ENCODE peak calls at places on chromosomes 1 and 21, in eight cellular contexts. E is IMR-90, N is H9, L is fibroblast of the aortic adventitia, O is GM06990, D is left ventricle myocardium inferior, S is thoracic aorta, V is uterus. F is an unnamed sample.
A peak's percentile ranks its signal among the peaks of the same experiment; 100 is the strongest.

GRCh38 chr1:41907446-41907845 is 11.3 kb downstream of the HIVEP3 start:
- DNase-seq in E (no peak), N (no peak), L (no peak), O (no peak), D (no peak), S (no peak), V (no peak), F (no peak)

GRCh38 chr1:246597340-246597739 is 31.1 kb downstream of the CNST start:
- DNase-seq in E (peak; percentile 94), N (no peak), L (peak; percentile 82), O (no peak), D (peak; percentile 50), S (peak; percentile 19), V (peak; percentile 55), F (peak; percentile 91)

GRCh38 chr1:40844887-40845878 is 17.0 kb downstream of the CITED4 start:
- DNase-seq in E (no peak), N (no peak), L (no peak), O (no peak), D (no peak), S (no peak), V (no peak), F (no peak)

GRCh38 chr1:183040600-183040999 is 17.4 kb downstream of the LAMC1 start:
- DNase-seq in E (no peak), N (no peak), L (peak; percentile 33), O (no peak), D (no peak), S (no peak), V (no peak), F (no peak)

GRCh38 chr1:64378826-64379225 is 91.1 kb upstream of the CACHD1 start:
- DNase-seq in E (no peak), N (peak; percentile 56), L (no peak), O (no peak), D (no peak), S (no peak), V (no peak), F (no peak)

GRCh38 chr1:160260436-160261382 is 1.6 kb downstream of the DCAF8 start:
- DNase-seq in E (peak; percentile 89), N (no peak), L (peak; percentile 84), O (no peak), D (no peak), S (no peak), V (peak; percentile 34), F (no peak)

GRCh38 chr1:12616709-12617373 is 1.2 kb downstream of the DHRS3 start:
- DNase-seq in E (no peak), N (no peak), L (no peak), O (no peak), D (peak; percentile 39), S (no peak), V (no peak), F (no peak)

GRCh38 chr1:244395965-244396364 is 55.7 kb downstream of the ADSS2 start:
- DNase-seq in E (no peak), N (no peak), L (no peak), O (no peak), D (no peak), S (no peak), V (no peak), F (no peak)

GRCh38 chr1:184315254-184315653 is 71.6 kb upstream of the C1orf21 start:
- DNase-seq in E (peak; percentile 29), N (no peak), L (peak; percentile 65), O (no peak), D (no peak), S (no peak), V (no peak), F (no peak)

GRCh38 chr1:109391626-109392025 is 6.1 kb downstream of the SORT1 start:
- DNase-seq in E (no peak), N (no peak), L (no peak), O (peak; percentile 53), D (no peak), S (no peak), V (no peak), F (no peak)

GRCh38 chr1:108828074-108828961 is 28.6 kb downstream of the AKNAD1 start:
- DNase-seq in E (peak; percentile 85), N (peak; percentile 88), L (peak; percentile 87), O (no peak), D (peak; percentile 70), S (peak; percentile 29), V (peak; percentile 89), F (peak; percentile 77)

GRCh38 chr1:91650764-91651163 is 150.1 kb downstream of the CDC7 start:
- DNase-seq in E (peak; percentile 100), N (no peak), L (peak; percentile 98), O (no peak), D (peak; percentile 67), S (peak; percentile 68), V (peak; percentile 95), F (peak; percentile 91)

GRCh38 chr1:145953861-145954260 is 4.0 kb downstream of the LIX1L start:
- DNase-seq in E (no peak), N (no peak), L (peak; percentile 7), O (no peak), D (no peak), S (no peak), V (no peak), F (no peak)

GRCh38 chr21:8992731-8993174 is 1528.6 kb upstream of the TPTE start:
- DNase-seq in E (no peak), N (peak; percentile 34), L (no peak), O (no peak), D (no peak), S (no peak), V (no peak), F (peak; percentile 54)

GRCh38 chr1:28243685-28244439 is 7.9 kb downstream of the ATP5IF1 start:
- DNase-seq in E (no peak), N (no peak), L (no peak), O (no peak), D (no peak), S (no peak), V (no peak), F (no peak)

GRCh38 chr1:34984435-34985062 is 598 bp downstream of the TMEM35B start:
- DNase-seq in E (peak; percentile 33), N (no peak), L (peak; percentile 58), O (no peak), D (peak; percentile 39), S (no peak), V (peak; percentile 61), F (peak; percentile 65)

GRCh38 chr1:211476200-211476849 is 15.6 kb downstream of the RD3 start:
- DNase-seq in E (peak; percentile 63), N (peak; percentile 65), L (peak; percentile 76), O (no peak), D (peak; percentile 58), S (peak; percentile 49), V (peak; percentile 58), F (peak; percentile 72)

GRCh38 chr21:36698160-36699025 is 522 bp upstream of the SIM2 start:
- DNase-seq in E (peak; percentile 15), N (peak; percentile 70), L (no peak), O (no peak), D (no peak), S (no peak), V (no peak), F (no peak)

GRCh38 chr1:96365076-96365475 is 356.5 kb upstream of the PTBP2 start:
- DNase-seq in E (peak; percentile 41), N (no peak), L (peak; percentile 55), O (no peak), D (no peak), S (no peak), V (no peak), F (no peak)

GRCh38 chr1:181117648-181118449 is 29.3 kb downstream of the IER5 start:
- DNase-seq in E (peak; percentile 67), N (no peak), L (no peak), O (no peak), D (no peak), S (no peak), V (no peak), F (no peak)

GRCh38 chr1:231638647-231639046 is 12.1 kb downstream of the DISC1 start:
- DNase-seq in E (no peak), N (no peak), L (no peak), O (no peak), D (no peak), S (no peak), V (no peak), F (no peak)

GRCh38 chr1:96749618-96750017 is 28.0 kb downstream of the PTBP2 start:
- DNase-seq in E (no peak), N (no peak), L (peak; percentile 32), O (no peak), D (no peak), S (no peak), V (no peak), F (no peak)

DNA sequence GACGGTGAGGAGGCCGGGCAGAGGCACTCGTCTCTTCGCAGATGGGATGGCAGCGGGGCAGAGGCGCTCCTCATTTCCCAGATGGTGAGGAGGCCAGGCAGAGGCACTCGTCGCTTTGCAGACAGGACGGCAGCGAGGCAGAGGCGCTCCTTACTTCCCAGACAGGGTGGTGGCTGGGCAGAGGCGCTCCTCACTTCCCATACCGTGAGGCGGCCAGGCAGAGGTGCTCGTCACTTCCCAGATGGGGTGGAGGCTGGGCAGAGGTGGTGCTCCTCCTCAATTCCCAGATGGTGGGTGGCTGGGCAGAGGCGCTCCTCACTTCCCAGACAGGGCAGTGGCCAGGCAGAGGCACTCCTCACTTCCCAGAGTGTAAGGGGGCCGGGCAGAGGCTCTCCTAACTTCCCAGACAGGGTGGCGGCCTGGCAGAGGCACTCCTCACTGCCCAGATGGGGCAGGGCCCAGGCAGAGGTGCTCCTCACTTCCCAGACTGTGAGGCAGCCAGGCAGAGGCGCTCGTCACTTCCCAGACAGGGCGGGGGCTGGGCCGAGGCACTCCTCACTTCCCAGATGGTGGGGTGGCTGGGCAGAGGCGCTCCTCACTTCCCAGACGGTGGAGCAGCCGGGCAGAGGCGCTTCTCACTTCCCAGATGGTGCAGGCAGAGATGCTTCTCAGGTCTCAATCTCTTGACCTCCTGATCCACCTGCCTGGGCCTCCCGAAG is 9.9 kb downstream of the TCHHL1 start:
- DNase-seq in E (no peak), N (no peak), L (no peak), O (no peak), D (no peak), S (no peak), V (no peak), F (no peak)
- TF ChIP-seq CTCF in E (no peak), N (no peak), L (no peak), O (no peak), D (no peak), S (no peak), V (no peak), F (no peak)

GRCh38 chr21:31347435-31348032 is 3.5 kb upstream of the TIAM1 start:
- DNase-seq in E (peak; percentile 50), N (no peak), L (peak; percentile 61), O (no peak), D (no peak), S (no peak), V (no peak), F (no peak)
- TF ChIP-seq CTCF in E (peak; percentile 51), N (peak; percentile 57), L (peak; percentile 59), O (peak; percentile 36), D (peak; percentile 59), S (no peak), V (peak; percentile 20), F (no peak)

GRCh38 chr1:31501505-31501904 is 74.8 kb upstream of the TINAGL1 start:
- DNase-seq in E (no peak), N (no peak), L (no peak), O (no peak), D (no peak), S (no peak), V (no peak), F (no peak)
- TF ChIP-seq CTCF in E (no peak), N (peak; percentile 41), L (peak; percentile 13), O (no peak), D (no peak), S (no peak), V (no peak), F (no peak)

DNA sequence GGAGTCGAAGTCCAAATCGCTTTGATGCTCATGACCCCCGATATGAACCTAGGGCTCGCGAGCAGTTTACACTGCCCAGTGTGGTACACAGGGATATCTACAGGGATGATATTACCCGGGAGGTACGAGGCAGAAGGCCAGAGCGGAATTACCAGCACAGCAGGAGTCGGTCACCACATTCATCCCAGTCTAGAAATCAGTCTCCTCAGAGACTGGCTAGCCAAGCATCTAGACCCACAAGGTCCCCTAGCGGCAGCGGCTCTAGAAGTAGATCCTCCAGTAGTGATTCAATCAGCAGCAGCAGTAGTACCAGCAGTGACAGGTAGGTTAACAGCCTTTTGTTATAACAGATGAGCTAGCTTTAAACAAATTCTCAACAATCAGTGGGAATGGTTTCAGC is 28.9 kb downstream of the SPEN start:
- DNase-seq in E (no peak), N (peak; percentile 85), L (no peak), O (no peak), D (no peak), S (no peak), V (no peak), F (no peak)
- TF ChIP-seq CTCF in E (no peak), N (peak; percentile 67), L (no peak), O (no peak), D (peak; percentile 28), S (peak; percentile 26), V (no peak), F (no peak)